ENCODE peak calls at places on chromosome 11, in four cellular contexts. T is H1, U is WTC11, X is K562. A is an unnamed sample.

GRCh38 chr11:31492320-31492913 is 17.0 kb downstream of the IMMP1L start:
- DNase-seq in T (no peak), U (no peak), X (no peak), A (no peak)

GRCh38 chr11:121212696-121213567 is 79.6 kb upstream of the SC5D start:
- DNase-seq in T (no peak), U (no peak), X (no peak), A (no peak)

GRCh38 chr11:120547871-120548681 is 36.5 kb downstream of the GRIK4 start:
- DNase-seq in T (no peak), U (no peak), X (no peak), A (peak)

GRCh38 chr11:123159146-123159857 is 35.7 kb downstream of the CLMP start:
- DNase-seq in T (no peak), U (no peak), X (no peak), A (no peak)

GRCh38 chr11:34916810-34917780 is 677 bp downstream of the PDHX start:
- DNase-seq in T (no peak), U (no peak), X (peak), A (no peak)

GRCh38 chr11:103903621-103904323 is 132.7 kb upstream of the DDI1 start:
- DNase-seq in T (no peak), U (no peak), X (no peak), A (no peak)

GRCh38 chr11:72700026-72700610 is 25.9 kb upstream of the PDE2A start:
- DNase-seq in T (no peak), U (no peak), X (no peak), A (no peak)

GRCh38 chr11:80103149-80103859 is 662.5 kb upstream of the TENM4 start:
- DNase-seq in T (no peak), U (no peak), X (no peak), A (no peak)

GRCh38 chr11:120642196-120642894 is 130.8 kb downstream of the GRIK4 start:
- DNase-seq in T (no peak), U (no peak), X (no peak), A (no peak)

GRCh38 chr11:114358711-114359110 is 41.6 kb downstream of the C11orf71 start:
- DNase-seq in T (no peak), U (no peak), X (no peak), A (no peak)

GRCh38 chr11:42249956-42250355 is 790.5 kb upstream of the LRRC4C start:
- DNase-seq in T (no peak), U (no peak), X (no peak), A (no peak)

GRCh38 chr11:44095506-44096359 is at the start of gene EXT2:
- DNase-seq in T (no peak), U (peak), X (peak), A (peak)

GRCh38 chr11:133833899-133834296 is 11.4 kb downstream of the SPATA19 start:
- DNase-seq in T (no peak), U (no peak), X (no peak), A (no peak)

GRCh38 chr11:96330511-96330859 is 12.5 kb downstream of the MAML2 start:
- DNase-seq in T (no peak), U (no peak), X (no peak), A (no peak)

GRCh38 chr11:74446445-74446844 is 20.9 kb downstream of the KCNE3 start:
- DNase-seq in T (no peak), U (no peak), X (no peak), A (peak)

GRCh38 chr11:115500547-115501503 is 3.4 kb downstream of the CADM1 start:
- DNase-seq in T (no peak), U (no peak), X (no peak), A (peak)

GRCh38 chr11:65291613-65292012 is 23.1 kb upstream of the CDC42EP2 start:
- DNase-seq in T (no peak), U (no peak), X (no peak), A (no peak)

GRCh38 chr11:1206391-1207271 is 16.2 kb upstream of the MUC5B start:
- DNase-seq in T (no peak), U (peak), X (peak), A (peak)

GRCh38 chr11:1129666-1130160 is 28.0 kb upstream of the MUC5AC start:
- DNase-seq in T (no peak), U (peak), X (no peak), A (peak)

GRCh38 chr11:7515544-7515943 is 1.7 kb downstream of the PPFIBP2 start:
- DNase-seq in T (no peak), U (no peak), X (no peak), A (no peak)

GRCh38 chr11:22666700-22667439 is 459 bp downstream of the GAS2 start:
- DNase-seq in T (peak), U (peak), X (no peak), A (peak)

GRCh38 chr11:96143016-96143670 is 199.9 kb downstream of the MAML2 start:
- DNase-seq in T (no peak), U (no peak), X (no peak), A (no peak)

GRCh38 chr11:4589024-4589423 is 4.8 kb upstream of the OR52I1 start:
- DNase-seq in T (no peak), U (no peak), X (no peak), A (no peak)

GRCh38 chr11:36196476-36197099 is 92.6 kb downstream of the COMMD9 start:
- DNase-seq in T (no peak), U (no peak), X (no peak), A (peak)

GRCh38 chr11:110921742-110922200 is 209.5 kb upstream of the ARHGAP20 start:
- DNase-seq in T (no peak), U (peak), X (no peak), A (no peak)

GRCh38 chr11:3177931-3178330 is 12.8 kb upstream of the OSBPL5 start:
- DNase-seq in T (no peak), U (no peak), X (no peak), A (no peak)

GRCh38 chr11:23976776-23977380 is 520.0 kb upstream of the LUZP2 start:
- DNase-seq in T (no peak), U (no peak), X (no peak), A (no peak)

GRCh38 chr11:64583296-64584262 is 7.4 kb upstream of the SLC22A12 start:
- DNase-seq in T (no peak), U (no peak), X (peak), A (no peak)

GRCh38 chr11:25766332-25767015 is 565.5 kb upstream of the ANO3 start:
- DNase-seq in T (no peak), U (no peak), X (no peak), A (no peak)

GRCh38 chr11:113023986-113024385 is 62.8 kb downstream of the NCAM1 start:
- DNase-seq in T (no peak), U (no peak), X (no peak), A (no peak)

GRCh38 chr11:96342971-96343711 is at the start of gene MAML2:
- DNase-seq in T (peak), U (peak), X (peak), A (peak)

GRCh38 chr11:74559110-74559933 is 33.1 kb upstream of the POLD3 start:
- DNase-seq in T (no peak), U (no peak), X (no peak), A (no peak)

GRCh38 chr11:115141221-115141620 is 363.0 kb downstream of the CADM1 start:
- DNase-seq in T (no peak), U (no peak), X (no peak), A (no peak)

GRCh38 chr11:72897506-72897905 is 83.3 kb downstream of the ATG16L2 start:
- DNase-seq in T (no peak), U (no peak), X (no peak), A (no peak)

GRCh38 chr11:1391165-1392010 is 1.7 kb downstream of the BRSK2 start:
- DNase-seq in T (no peak), U (peak), X (no peak), A (peak)

GRCh38 chr11:65180877-65181568 is 705 bp upstream of the CAPN1 start:
- DNase-seq in T (no peak), U (peak), X (peak), A (peak)

GRCh38 chr11:16881074-16881709 is 133.0 kb downstream of the PLEKHA7 start:
- DNase-seq in T (no peak), U (peak), X (peak), A (no peak)

GRCh38 chr11:94049351-94049750 is 28.2 kb downstream of the HEPHL1 start:
- DNase-seq in T (no peak), U (no peak), X (no peak), A (no peak)

GRCh38 chr11:94043241-94043640 is 22.1 kb downstream of the HEPHL1 start:
- DNase-seq in T (no peak), U (no peak), X (no peak), A (no peak)

GRCh38 chr11:94046796-94047195 is 25.6 kb downstream of the HEPHL1 start:
- DNase-seq in T (no peak), U (no peak), X (no peak), A (no peak)

DNA sequence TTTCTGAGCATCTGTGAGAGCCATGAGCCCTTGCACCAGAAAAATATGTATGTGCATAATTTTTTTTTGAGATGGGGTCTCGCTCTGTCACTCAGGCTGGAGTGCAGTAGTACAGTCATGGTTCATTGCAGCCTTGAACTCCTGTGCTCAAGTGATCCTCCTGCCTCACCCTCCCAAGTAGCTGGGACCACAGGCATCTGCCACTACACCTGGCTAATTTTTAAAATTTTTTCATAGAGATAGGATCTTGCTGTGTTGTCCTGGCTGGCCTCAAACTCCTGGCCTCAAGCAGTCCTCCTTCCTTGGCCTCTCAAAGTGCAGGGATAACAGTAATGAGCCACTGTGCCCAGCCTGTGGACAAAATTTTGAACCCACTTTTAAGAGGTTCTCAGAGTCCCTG is 27.2 kb downstream of the HEPHL1 start:
- DNase-seq in T (no peak), U (no peak), X (no peak), A (no peak)
- TF ChIP-seq TEAD4 in T (no peak), U (no peak), X (no peak), A (no peak)

GRCh38 chr11:69471329-69472052 is 10.0 kb upstream of the LINC01488 start:
- DNase-seq in T (no peak), U (no peak), X (no peak), A (no peak)
- TF ChIP-seq TEAD4 in T (no peak), U (no peak), X (no peak), A (no peak)

GRCh38 chr11:27938011-27938410 is 169.9 kb downstream of the KIF18A start:
- DNase-seq in T (no peak), U (no peak), X (no peak), A (no peak)

GRCh38 chr11:27930946-27931345 is 177.0 kb downstream of the KIF18A start:
- DNase-seq in T (no peak), U (no peak), X (no peak), A (no peak)

GRCh38 chr11:27934830-27935145 is 173.2 kb downstream of the KIF18A start:
- DNase-seq in T (no peak), U (no peak), X (no peak), A (peak)

DNA sequence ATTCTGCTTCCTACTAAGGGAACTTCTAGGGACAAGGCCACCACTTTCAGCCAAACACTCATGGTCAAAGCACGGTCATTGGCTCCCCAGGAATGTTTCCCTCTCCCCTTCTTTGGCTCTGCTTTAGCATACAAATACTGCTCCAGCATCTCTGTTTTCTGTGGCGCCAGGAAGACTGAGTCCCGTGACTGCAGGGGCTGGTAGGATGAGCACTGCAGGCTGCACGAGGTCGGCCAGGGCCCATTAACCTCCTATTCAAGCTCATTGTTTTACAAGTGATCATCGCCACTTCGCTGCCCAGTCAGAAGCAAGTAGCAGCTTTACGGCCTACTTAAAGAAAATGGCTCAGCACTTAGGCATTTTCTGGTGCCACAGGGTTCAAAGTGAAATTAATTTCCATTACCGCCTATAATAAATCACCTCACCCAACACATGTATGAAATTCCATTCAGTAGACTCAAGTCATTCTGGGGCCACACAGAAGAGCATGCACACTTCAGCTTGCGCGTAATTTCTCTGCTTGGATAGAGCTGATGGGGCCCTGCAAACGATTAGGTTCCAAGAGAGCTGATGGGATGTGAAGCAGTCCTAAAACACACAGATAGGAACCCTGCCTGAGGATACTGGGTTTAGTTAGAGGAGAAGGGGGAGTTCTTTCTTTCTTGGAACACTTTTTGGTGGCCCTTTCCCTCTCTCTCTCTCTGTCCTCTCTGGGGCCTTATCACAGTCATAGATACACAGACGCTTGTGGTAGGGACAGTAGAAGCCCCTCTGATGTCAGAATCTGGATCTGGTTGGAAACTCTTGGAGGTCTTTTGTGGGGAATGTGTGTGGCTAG is 173.7 kb downstream of the KIF18A start:
- DNase-seq in T (peak), U (peak), X (no peak), A (no peak)
- TF ChIP-seq TEAD4 in T (peak), U (no peak), X (no peak), A (peak)

GRCh38 chr11:101929516-101929915 is 13.2 kb upstream of the ANGPTL5 start:
- DNase-seq in T (no peak), U (no peak), X (no peak), A (no peak)
- TF ChIP-seq TEAD4 in T (no peak), U (no peak), X (no peak), A (no peak)

GRCh38 chr11:12685229-12685628 is 11.0 kb downstream of the TEAD1 start:
- DNase-seq in T (no peak), U (no peak), X (no peak), A (no peak)
- TF ChIP-seq TEAD4 in T (no peak), U (no peak), X (no peak), A (no peak)

DNA sequence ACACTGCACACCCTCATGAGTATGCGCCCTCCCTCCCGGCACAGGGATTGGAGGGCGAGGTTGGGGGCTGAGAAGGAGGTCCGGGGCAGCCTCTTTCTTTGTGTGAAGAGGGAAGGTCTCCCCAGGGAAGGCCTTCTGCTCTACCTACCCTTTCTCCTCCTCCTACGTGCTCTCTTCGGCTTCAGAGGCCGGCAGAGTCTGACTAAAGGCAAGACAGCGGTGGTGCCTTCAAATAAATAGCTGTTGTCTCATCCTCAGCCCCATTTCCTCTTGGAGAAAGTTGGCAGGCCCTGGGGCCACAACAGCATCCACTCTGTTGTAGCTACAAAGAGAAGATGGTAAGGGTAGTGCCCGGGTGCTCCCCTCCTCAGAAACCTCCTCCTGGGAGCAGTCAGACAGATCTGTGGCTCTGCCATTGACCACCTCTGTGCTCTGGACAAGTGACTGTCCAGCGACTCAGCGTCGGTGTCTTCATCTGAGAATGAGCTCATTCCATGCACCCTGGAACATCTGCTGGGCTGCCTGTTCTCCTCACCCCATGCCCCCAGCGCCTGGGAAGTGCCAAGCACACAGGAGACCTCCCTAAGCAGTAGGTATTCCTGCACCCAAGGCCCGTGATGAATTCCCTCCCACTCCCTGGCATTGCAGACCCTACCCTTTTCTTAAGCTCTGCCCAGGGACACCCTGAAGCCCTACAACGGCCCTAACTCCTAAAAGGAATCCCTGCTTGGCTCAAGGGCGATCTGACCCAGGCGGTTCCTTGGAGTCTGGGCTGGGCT is 91.7 kb downstream of the CEP164 start:
- DNase-seq in T (no peak), U (no peak), X (no peak), A (no peak)
- TF ChIP-seq TEAD4 in T (no peak), U (no peak), X (no peak), A (no peak)

GRCh38 chr11:128207861-128208321 is 379.5 kb downstream of the ETS1 start:
- DNase-seq in T (no peak), U (no peak), X (no peak), A (no peak)
- TF ChIP-seq TEAD4 in T (no peak), U (no peak), X (no peak), A (no peak)

A was measured in SK-N-SH.